ENCODE peak calls at places on chromosomes 11 and 22, in five cellular contexts. H is keratinocyte; Q is heart right ventricle; C is CD8-positive, alpha-beta memory T cell; Y is SK-N-MC. L is an unnamed sample. For H3K9me3, the result is how much of the 10 kb centered on the place peaks cover.

GRCh38 chr11:126804363-126804762 is 196.2 kb downstream of the KIRREL3 start:
- DNase-seq in C (no peak), Q (no peak), H (no peak), Y (no peak), L (no peak)

GRCh38 chr11:108647701-108648527 is 17.0 kb upstream of the DDX10 start:
- DNase-seq in Q (peak), Y (peak), C (peak), H (peak), L (peak)

GRCh38 chr11:64675417-64676252 is 47.4 kb downstream of the NRXN2 start:
- DNase-seq in H (no peak), Y (no peak), C (no peak), Q (peak), L (peak)

GRCh38 chr11:132258865-132259264 is 888.5 kb downstream of the NTM start:
- DNase-seq in C (no peak), Q (no peak), H (no peak), Y (no peak), L (no peak)

GRCh38 chr22:50017701-50018224 is 5.2 kb upstream of the IL17REL start:
- DNase-seq in H (no peak), C (no peak), Q (no peak), Y (no peak), L (no peak)

GRCh38 chr11:116415095-116415494 is 357.7 kb downstream of the BUD13 start:
- DNase-seq in H (no peak), C (no peak), Y (no peak), Q (no peak), L (no peak)

GRCh38 chr11:122202951-122203456 is 87.0 kb upstream of the BLID start:
- DNase-seq in H (no peak), C (no peak), Q (peak), Y (no peak), L (peak)

GRCh38 chr22:44670220-44670983 is 31.6 kb upstream of the PRR5 start:
- DNase-seq in Y (no peak), Q (no peak), C (no peak), H (no peak), L (no peak)

GRCh38 chr11:5364214-5364613 is 12.9 kb downstream of the OR51B6 start:
- DNase-seq in Y (no peak), C (no peak), Q (no peak), H (no peak), L (no peak)

GRCh38 chr22:26589845-26590524 is at the start of gene TPST2:
- DNase-seq in H (no peak), Q (peak), C (peak), Y (no peak), L (peak)

GRCh38 chr11:73217810-73218105 is 323 bp upstream of the P2RY2 start:
- DNase-seq in C (no peak), H (no peak), Y (no peak), Q (no peak), L (no peak)
- H3K4me3 ChIP-seq in C (no peak), H (peak), Y (no peak), Q (peak), L (peak)

GRCh38 chr22:48320048-48320655 is 1507.5 kb downstream of the BRD1 start:
- DNase-seq in Q (no peak), C (no peak), H (no peak), Y (no peak), L (no peak)
- H3K9me3 ChIP-seq in Q (under half), C (under half), H (under half), Y (under half), L (under half)

GRCh38 chr11:636511-637332 is at the start of gene DRD4:
- DNase-seq in Q (no peak), Y (no peak), H (no peak), C (no peak), L (no peak)
- H3K4me3 ChIP-seq in Q (peak), Y (no peak), H (no peak), C (no peak), L (no peak)

DNA sequence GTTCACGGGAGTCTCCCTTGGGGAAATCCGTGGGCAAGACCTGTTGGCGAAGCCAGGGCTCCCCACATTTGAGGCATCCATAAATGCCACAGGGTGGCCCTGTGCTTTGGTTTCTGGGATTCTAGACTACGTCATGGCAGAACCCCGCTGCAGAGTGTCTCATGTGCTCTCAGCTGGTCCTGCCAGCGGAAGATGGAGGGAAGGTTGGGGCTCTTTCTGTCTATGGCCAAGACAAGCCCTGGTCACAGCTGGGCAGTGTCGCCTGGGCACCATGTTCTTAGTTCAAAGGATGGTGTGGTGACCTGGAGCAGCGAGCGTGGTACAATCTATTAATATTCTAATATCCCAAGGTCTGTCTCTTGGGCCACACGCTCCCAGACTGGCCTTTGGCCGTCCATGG is 511.7 kb downstream of the TBC1D22A start:
- DNase-seq in Y (no peak), H (no peak), C (no peak), Q (no peak), L (no peak)
- H3K9me3 ChIP-seq in Y (under half), H (under half), C (under half), Q (under half), L (under half)

GRCh38 chr22:46083383-46084350 is 66.7 kb upstream of the PPARA start:
- DNase-seq in Y (no peak), Q (no peak), C (no peak), H (no peak), L (peak)
- H3K4me3 ChIP-seq in Y (peak), Q (peak), C (no peak), H (peak), L (no peak)

GRCh38 chr11:57109331-57109730 is 72.4 kb upstream of the LRRC55 start:
- DNase-seq in H (no peak), C (no peak), Y (no peak), Q (no peak), L (no peak)
- H3K9me3 ChIP-seq in H (under half), C (under half), Y (under half), Q (under half), L (under half)

DNA sequence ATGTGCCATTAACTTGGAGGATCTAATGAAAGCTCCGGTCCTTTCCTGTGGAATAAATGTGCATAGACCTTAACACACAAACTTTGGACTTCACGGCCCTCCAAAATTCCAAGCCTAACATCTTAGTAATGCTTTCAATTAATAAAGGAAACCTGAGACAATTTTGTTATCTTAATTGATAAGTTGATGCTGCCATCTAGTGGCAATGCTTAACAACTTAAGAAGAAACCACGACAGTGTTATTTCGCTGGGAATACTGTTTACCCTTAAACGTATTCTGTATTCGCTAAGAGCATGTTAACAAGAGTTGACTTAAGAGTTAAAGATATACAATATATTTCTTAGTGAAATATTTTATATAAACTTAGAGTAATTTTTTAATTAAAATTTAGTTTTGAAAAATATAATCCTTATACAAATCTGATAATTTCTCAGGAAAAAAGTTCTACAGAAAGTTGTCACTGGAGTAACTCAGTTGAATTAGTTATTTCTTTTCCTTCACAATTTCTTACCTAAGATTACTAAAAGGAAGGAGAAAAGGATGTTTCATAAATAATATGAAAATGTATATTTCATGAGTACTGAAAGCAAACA is 35.0 kb upstream of the OR9G4 start:
- DNase-seq in H (no peak), Q (no peak), Y (peak), C (no peak), L (no peak)
- H3K4me3 ChIP-seq in H (no peak), Q (no peak), Y (no peak), C (no peak), L (no peak)

L was measured in testis.